ENCODE peak calls at places on chromosomes 3 and 15, in six cellular contexts. One of them, this sample, is unnamed.

GRCh38 chr3:61572879-61573278 is 11.5 kb downstream of the PTPRG start:
- DNase-seq in ELR: no peak
- DNase-seq in H54: no peak
- DNase-seq in activated naive CD8-positive, alpha-beta T cell treated with anti-CD3 and anti-CD28 coated beads, Interleukin-2, amount 50 U/mL, for 24 hours: no peak
- DNase-seq in neural crest cell: no peak
- DNase-seq in NAMALWA: no peak
- DNase-seq in this sample: no peak

GRCh38 chr3:118559286-118559685 is 475.4 kb downstream of the IGSF11 start:
- DNase-seq in ELR: no peak
- DNase-seq in H54: no peak
- DNase-seq in activated naive CD8-positive, alpha-beta T cell treated with anti-CD3 and anti-CD28 coated beads, Interleukin-2, amount 50 U/mL, for 24 hours: no peak
- DNase-seq in neural crest cell: no peak
- DNase-seq in NAMALWA: no peak
- DNase-seq in this sample: no peak

GRCh38 chr15:55977225-55977624 is 16.2 kb downstream of the NEDD4 start:
- DNase-seq in ELR: no peak
- DNase-seq in H54: no peak
- DNase-seq in activated naive CD8-positive, alpha-beta T cell treated with anti-CD3 and anti-CD28 coated beads, Interleukin-2, amount 50 U/mL, for 24 hours: no peak
- DNase-seq in neural crest cell: no peak
- DNase-seq in NAMALWA: no peak
- DNase-seq in this sample: no peak

GRCh38 chr3:195057716-195058115 is 213.2 kb downstream of the XXYLT1 start:
- DNase-seq in ELR: no peak
- DNase-seq in H54: no peak
- DNase-seq in activated naive CD8-positive, alpha-beta T cell treated with anti-CD3 and anti-CD28 coated beads, Interleukin-2, amount 50 U/mL, for 24 hours: no peak
- DNase-seq in neural crest cell: no peak
- DNase-seq in NAMALWA: no peak
- DNase-seq in this sample: no peak

GRCh38 chr15:66472176-66472999 is 25.2 kb downstream of the SNAPC5 start:
- DNase-seq in ELR: no peak
- DNase-seq in H54: no peak
- DNase-seq in activated naive CD8-positive, alpha-beta T cell treated with anti-CD3 and anti-CD28 coated beads, Interleukin-2, amount 50 U/mL, for 24 hours: peak
- DNase-seq in neural crest cell: no peak
- DNase-seq in NAMALWA: no peak
- DNase-seq in this sample: no peak

GRCh38 chr3:58120075-58120812 is 90.5 kb downstream of the DNASE1L3 start:
- DNase-seq in ELR: no peak
- DNase-seq in H54: no peak
- DNase-seq in activated naive CD8-positive, alpha-beta T cell treated with anti-CD3 and anti-CD28 coated beads, Interleukin-2, amount 50 U/mL, for 24 hours: no peak
- DNase-seq in neural crest cell: no peak
- DNase-seq in NAMALWA: no peak
- DNase-seq in this sample: no peak

GRCh38 chr3:33355611-33356010 is 78.4 kb downstream of the FBXL2 start:
- DNase-seq in ELR: peak
- DNase-seq in H54: peak
- DNase-seq in activated naive CD8-positive, alpha-beta T cell treated with anti-CD3 and anti-CD28 coated beads, Interleukin-2, amount 50 U/mL, for 24 hours: no peak
- DNase-seq in neural crest cell: no peak
- DNase-seq in NAMALWA: no peak
- DNase-seq in this sample: peak

GRCh38 chr3:20066848-20067617 is 26.8 kb downstream of the KAT2B start:
- DNase-seq in ELR: no peak
- DNase-seq in H54: no peak
- DNase-seq in activated naive CD8-positive, alpha-beta T cell treated with anti-CD3 and anti-CD28 coated beads, Interleukin-2, amount 50 U/mL, for 24 hours: no peak
- DNase-seq in neural crest cell: no peak
- DNase-seq in NAMALWA: no peak
- DNase-seq in this sample: no peak

GRCh38 chr3:159620281-159620680 is 368.4 kb upstream of the IL12A start:
- DNase-seq in ELR: peak
- DNase-seq in H54: no peak
- DNase-seq in activated naive CD8-positive, alpha-beta T cell treated with anti-CD3 and anti-CD28 coated beads, Interleukin-2, amount 50 U/mL, for 24 hours: no peak
- DNase-seq in neural crest cell: no peak
- DNase-seq in NAMALWA: no peak
- DNase-seq in this sample: no peak

GRCh38 chr3:184423567-184423966 is 43.7 kb downstream of the CHRD start:
- DNase-seq in ELR: no peak
- DNase-seq in H54: no peak
- DNase-seq in activated naive CD8-positive, alpha-beta T cell treated with anti-CD3 and anti-CD28 coated beads, Interleukin-2, amount 50 U/mL, for 24 hours: no peak
- DNase-seq in neural crest cell: no peak
- DNase-seq in NAMALWA: no peak
- DNase-seq in this sample: no peak

GRCh38 chr15:90459368-90459767 is 70.4 kb upstream of the CRTC3 start:
- DNase-seq in ELR: no peak
- DNase-seq in H54: no peak
- DNase-seq in activated naive CD8-positive, alpha-beta T cell treated with anti-CD3 and anti-CD28 coated beads, Interleukin-2, amount 50 U/mL, for 24 hours: no peak
- DNase-seq in neural crest cell: no peak
- DNase-seq in NAMALWA: no peak
- DNase-seq in this sample: no peak

GRCh38 chr3:176872771-176873209 is 324.5 kb downstream of the TBL1XR1 start:
- DNase-seq in ELR: peak
- DNase-seq in H54: no peak
- DNase-seq in activated naive CD8-positive, alpha-beta T cell treated with anti-CD3 and anti-CD28 coated beads, Interleukin-2, amount 50 U/mL, for 24 hours: peak
- DNase-seq in neural crest cell: peak
- DNase-seq in NAMALWA: peak
- DNase-seq in this sample: peak

This sample was measured in colonic mucosa.